ENCODE peak calls at places on chromosomes 2 and 18, in seven cellular contexts. One of them, this sample, is unnamed.

GRCh38 chr2:96811916-96812315 is 4.2 kb upstream of the CNNM3 start:
- DNase-seq in fibroblast of lung: peak; percentile 67
- DNase-seq in CD8-positive, alpha-beta memory T cell: no peak
- DNase-seq in HCT116: no peak
- DNase-seq in substantia nigra: no peak
- DNase-seq in IMR-90: peak; percentile 77
- DNase-seq in lower lobe of right lung: no peak
- DNase-seq in this sample: no peak

GRCh38 chr2:230130668-230131364 is 62.1 kb upstream of the SLC16A14 start:
- DNase-seq in lower lobe of right lung: no peak
- DNase-seq in substantia nigra: no peak
- DNase-seq in CD8-positive, alpha-beta memory T cell: no peak
- DNase-seq in fibroblast of lung: peak; percentile 95
- DNase-seq in IMR-90: peak; percentile 64
- DNase-seq in HCT116: peak; percentile 42
- DNase-seq in this sample: no peak

GRCh38 chr2:102022884-102023539 is 31.3 kb downstream of the IL1R2 start:
- DNase-seq in HCT116: no peak
- DNase-seq in CD8-positive, alpha-beta memory T cell: no peak
- DNase-seq in fibroblast of lung: no peak
- DNase-seq in substantia nigra: no peak
- DNase-seq in IMR-90: no peak
- DNase-seq in lower lobe of right lung: no peak
- DNase-seq in this sample: no peak

GRCh38 chr2:219571311-219572236 is at the start of gene OBSL1:
- DNase-seq in fibroblast of lung: peak; percentile 70
- DNase-seq in substantia nigra: peak; percentile 25
- DNase-seq in HCT116: no peak
- DNase-seq in IMR-90: peak; percentile 70
- DNase-seq in lower lobe of right lung: peak; percentile 77
- DNase-seq in CD8-positive, alpha-beta memory T cell: no peak
- DNase-seq in this sample: peak; percentile 39

GRCh38 chr18:31101148-31102019 is 837 bp downstream of the DSC2 start:
- DNase-seq in fibroblast of lung: peak; percentile 3
- DNase-seq in IMR-90: no peak
- DNase-seq in HCT116: no peak
- DNase-seq in lower lobe of right lung: peak; percentile 89
- DNase-seq in substantia nigra: peak; percentile 39
- DNase-seq in CD8-positive, alpha-beta memory T cell: no peak
- DNase-seq in this sample: peak; percentile 44

GRCh38 chr18:56988022-56988421 is 158.9 kb upstream of the BOD1L2 start:
- DNase-seq in fibroblast of lung: no peak
- DNase-seq in IMR-90: no peak
- DNase-seq in CD8-positive, alpha-beta memory T cell: no peak
- DNase-seq in HCT116: no peak
- DNase-seq in substantia nigra: no peak
- DNase-seq in lower lobe of right lung: no peak
- DNase-seq in this sample: no peak

GRCh38 chr2:233288663-233289062 is 19.0 kb upstream of the SAG start:
- DNase-seq in HCT116: no peak
- DNase-seq in IMR-90: no peak
- DNase-seq in CD8-positive, alpha-beta memory T cell: no peak
- DNase-seq in lower lobe of right lung: no peak
- DNase-seq in substantia nigra: peak; percentile 58
- DNase-seq in fibroblast of lung: no peak
- DNase-seq in this sample: no peak

GRCh38 chr2:17822452-17823117 is 6.3 kb downstream of the MSGN1 start:
- DNase-seq in fibroblast of lung: no peak
- DNase-seq in CD8-positive, alpha-beta memory T cell: no peak
- DNase-seq in lower lobe of right lung: no peak
- DNase-seq in HCT116: no peak
- DNase-seq in IMR-90: no peak
- DNase-seq in substantia nigra: no peak
- DNase-seq in this sample: no peak

GRCh38 chr2:71937401-71937800 is 210.3 kb downstream of the CYP26B1 start:
- DNase-seq in lower lobe of right lung: no peak
- DNase-seq in CD8-positive, alpha-beta memory T cell: no peak
- DNase-seq in substantia nigra: no peak
- DNase-seq in HCT116: no peak
- DNase-seq in fibroblast of lung: no peak
- DNase-seq in IMR-90: no peak
- DNase-seq in this sample: no peak

GRCh38 chr2:2234398-2234797 is 96.7 kb downstream of the MYT1L start:
- DNase-seq in IMR-90: no peak
- DNase-seq in fibroblast of lung: no peak
- DNase-seq in lower lobe of right lung: no peak
- DNase-seq in CD8-positive, alpha-beta memory T cell: no peak
- DNase-seq in substantia nigra: no peak
- DNase-seq in HCT116: no peak
- DNase-seq in this sample: no peak

GRCh38 chr2:42726680-42727079 is 37.3 kb downstream of the OXER1 start:
- DNase-seq in substantia nigra: no peak
- DNase-seq in HCT116: no peak
- DNase-seq in CD8-positive, alpha-beta memory T cell: no peak
- DNase-seq in lower lobe of right lung: no peak
- DNase-seq in fibroblast of lung: no peak
- DNase-seq in IMR-90: no peak
- DNase-seq in this sample: no peak

GRCh38 chr2:200747668-200748618 is 63.8 kb upstream of the BZW1 start:
- DNase-seq in fibroblast of lung: peak; percentile 90
- DNase-seq in HCT116: no peak
- DNase-seq in lower lobe of right lung: no peak
- DNase-seq in substantia nigra: no peak
- DNase-seq in IMR-90: peak; percentile 97
- DNase-seq in CD8-positive, alpha-beta memory T cell: no peak
- DNase-seq in this sample: no peak

GRCh38 chr2:109419960-109420370 is 193.8 kb downstream of the SEPTIN10 start:
- DNase-seq in IMR-90: peak; percentile 83
- DNase-seq in substantia nigra: no peak
- DNase-seq in fibroblast of lung: peak; percentile 54
- DNase-seq in CD8-positive, alpha-beta memory T cell: no peak
- DNase-seq in HCT116: no peak
- DNase-seq in lower lobe of right lung: peak; percentile 30
- DNase-seq in this sample: no peak

GRCh38 chr18:77168666-77169358 is 36.2 kb upstream of the MBP start:
- DNase-seq in substantia nigra: no peak
- DNase-seq in CD8-positive, alpha-beta memory T cell: no peak
- DNase-seq in HCT116: no peak
- DNase-seq in lower lobe of right lung: no peak
- DNase-seq in fibroblast of lung: no peak
- DNase-seq in IMR-90: no peak
- DNase-seq in this sample: no peak

GRCh38 chr2:129337076-129337475 is 642.4 kb upstream of the RAB6C start:
- DNase-seq in substantia nigra: no peak
- DNase-seq in HCT116: no peak
- DNase-seq in fibroblast of lung: no peak
- DNase-seq in IMR-90: no peak
- DNase-seq in lower lobe of right lung: no peak
- DNase-seq in CD8-positive, alpha-beta memory T cell: no peak
- DNase-seq in this sample: no peak

GRCh38 chr2:230067990-230068657 is 600 bp downstream of the SLC16A14 start:
- DNase-seq in substantia nigra: peak; percentile 31
- DNase-seq in fibroblast of lung: peak; percentile 28
- DNase-seq in HCT116: no peak
- DNase-seq in CD8-positive, alpha-beta memory T cell: peak; percentile 4
- DNase-seq in IMR-90: peak; percentile 13
- DNase-seq in lower lobe of right lung: peak; percentile 66
- DNase-seq in this sample: peak; percentile 56

GRCh38 chr2:74499269-74499939 is at the start of gene LBX2:
- DNase-seq in substantia nigra: no peak
- DNase-seq in lower lobe of right lung: peak; percentile 50
- DNase-seq in fibroblast of lung: no peak
- DNase-seq in HCT116: no peak
- DNase-seq in CD8-positive, alpha-beta memory T cell: no peak
- DNase-seq in IMR-90: no peak
- DNase-seq in this sample: no peak

GRCh38 chr2:39338502-39338901 is 94.7 kb upstream of the CDKL4 start:
- DNase-seq in IMR-90: no peak
- DNase-seq in fibroblast of lung: no peak
- DNase-seq in substantia nigra: no peak
- DNase-seq in lower lobe of right lung: no peak
- DNase-seq in HCT116: no peak
- DNase-seq in CD8-positive, alpha-beta memory T cell: no peak
- DNase-seq in this sample: no peak

GRCh38 chr2:230668184-230668938 is 44.3 kb upstream of the CAB39 start:
- DNase-seq in substantia nigra: no peak
- DNase-seq in CD8-positive, alpha-beta memory T cell: no peak
- DNase-seq in lower lobe of right lung: peak; percentile 55
- DNase-seq in fibroblast of lung: peak; percentile 66
- DNase-seq in IMR-90: peak; percentile 74
- DNase-seq in HCT116: no peak
- DNase-seq in this sample: no peak

GRCh38 chr2:231228974-231229373 is 30.5 kb downstream of the ARMC9 start:
- DNase-seq in substantia nigra: no peak
- DNase-seq in CD8-positive, alpha-beta memory T cell: no peak
- DNase-seq in IMR-90: no peak
- DNase-seq in lower lobe of right lung: no peak
- DNase-seq in fibroblast of lung: no peak
- DNase-seq in HCT116: no peak
- DNase-seq in this sample: no peak

GRCh38 chr2:216691210-216691741 is 4.1 kb downstream of the IGFBP5 start:
- DNase-seq in lower lobe of right lung: peak; percentile 72
- DNase-seq in CD8-positive, alpha-beta memory T cell: no peak
- DNase-seq in fibroblast of lung: peak; percentile 81
- DNase-seq in IMR-90: peak; percentile 76
- DNase-seq in HCT116: no peak
- DNase-seq in substantia nigra: no peak
- DNase-seq in this sample: peak; percentile 14

GRCh38 chr2:28378679-28379392 is 13.8 kb upstream of the FOSL2 start:
- DNase-seq in IMR-90: no peak
- DNase-seq in substantia nigra: no peak
- DNase-seq in HCT116: no peak
- DNase-seq in fibroblast of lung: no peak
- DNase-seq in CD8-positive, alpha-beta memory T cell: no peak
- DNase-seq in lower lobe of right lung: no peak
- DNase-seq in this sample: no peak

GRCh38 chr18:47284691-47285370 is 33.4 kb upstream of the SKOR2 start:
- DNase-seq in substantia nigra: no peak
- DNase-seq in fibroblast of lung: no peak
- DNase-seq in lower lobe of right lung: no peak
- DNase-seq in CD8-positive, alpha-beta memory T cell: no peak
- DNase-seq in IMR-90: no peak
- DNase-seq in HCT116: no peak
- DNase-seq in this sample: no peak

GRCh38 chr18:13313006-13313661 is 94.6 kb downstream of the LDLRAD4 start:
- DNase-seq in lower lobe of right lung: no peak
- DNase-seq in HCT116: no peak
- DNase-seq in IMR-90: no peak
- DNase-seq in fibroblast of lung: no peak
- DNase-seq in CD8-positive, alpha-beta memory T cell: no peak
- DNase-seq in substantia nigra: no peak
- DNase-seq in this sample: no peak

GRCh38 chr2:70133521-70134348 is 46.5 kb downstream of the PCBP1 start:
- DNase-seq in lower lobe of right lung: peak; percentile 9
- DNase-seq in HCT116: no peak
- DNase-seq in substantia nigra: no peak
- DNase-seq in IMR-90: no peak
- DNase-seq in CD8-positive, alpha-beta memory T cell: peak; percentile 23
- DNase-seq in fibroblast of lung: no peak
- DNase-seq in this sample: no peak

GRCh38 chr2:201913197-201913596 is 106.9 kb downstream of the CDK15 start:
- DNase-seq in IMR-90: peak; percentile 71
- DNase-seq in substantia nigra: no peak
- DNase-seq in fibroblast of lung: peak; percentile 56
- DNase-seq in lower lobe of right lung: no peak
- DNase-seq in CD8-positive, alpha-beta memory T cell: no peak
- DNase-seq in HCT116: no peak
- DNase-seq in this sample: no peak

GRCh38 chr2:224518806-224519580 is 66.2 kb downstream of the CUL3 start:
- DNase-seq in fibroblast of lung: peak; percentile 65
- DNase-seq in HCT116: no peak
- DNase-seq in substantia nigra: no peak
- DNase-seq in IMR-90: peak; percentile 84
- DNase-seq in CD8-positive, alpha-beta memory T cell: no peak
- DNase-seq in lower lobe of right lung: no peak
- DNase-seq in this sample: no peak

GRCh38 chr18:808086-808485 is 4.0 kb downstream of the YES1 start:
- DNase-seq in IMR-90: peak; percentile 64
- DNase-seq in substantia nigra: no peak
- DNase-seq in HCT116: no peak
- DNase-seq in lower lobe of right lung: no peak
- DNase-seq in CD8-positive, alpha-beta memory T cell: no peak
- DNase-seq in fibroblast of lung: peak; percentile 33
- DNase-seq in this sample: no peak
- H3K27ac ChIP-seq in IMR-90: no peak overlapping the region
- H3K27ac ChIP-seq in substantia nigra: peak overlapping the region; percentile 26
- H3K27ac ChIP-seq in HCT116: no peak overlapping the region
- H3K27ac ChIP-seq in lower lobe of right lung: no peak overlapping the region
- H3K27ac ChIP-seq in CD8-positive, alpha-beta memory T cell: peak overlapping the region; percentile 29
- H3K27ac ChIP-seq in fibroblast of lung: no peak overlapping the region
- H3K27ac ChIP-seq in this sample: no peak overlapping the region

GRCh38 chr2:236754234-236754924 is 184.8 kb downstream of the ACKR3 start:
- DNase-seq in IMR-90: no peak
- DNase-seq in fibroblast of lung: no peak
- DNase-seq in CD8-positive, alpha-beta memory T cell: no peak
- DNase-seq in HCT116: no peak
- DNase-seq in substantia nigra: no peak
- DNase-seq in lower lobe of right lung: no peak
- DNase-seq in this sample: no peak
- H3K27ac ChIP-seq in IMR-90: no peak overlapping the region
- H3K27ac ChIP-seq in fibroblast of lung: no peak overlapping the region
- H3K27ac ChIP-seq in CD8-positive, alpha-beta memory T cell: no peak overlapping the region
- H3K27ac ChIP-seq in HCT116: no peak overlapping the region
- H3K27ac ChIP-seq in substantia nigra: no peak overlapping the region
- H3K27ac ChIP-seq in lower lobe of right lung: no peak overlapping the region
- H3K27ac ChIP-seq in this sample: no peak overlapping the region

DNA sequence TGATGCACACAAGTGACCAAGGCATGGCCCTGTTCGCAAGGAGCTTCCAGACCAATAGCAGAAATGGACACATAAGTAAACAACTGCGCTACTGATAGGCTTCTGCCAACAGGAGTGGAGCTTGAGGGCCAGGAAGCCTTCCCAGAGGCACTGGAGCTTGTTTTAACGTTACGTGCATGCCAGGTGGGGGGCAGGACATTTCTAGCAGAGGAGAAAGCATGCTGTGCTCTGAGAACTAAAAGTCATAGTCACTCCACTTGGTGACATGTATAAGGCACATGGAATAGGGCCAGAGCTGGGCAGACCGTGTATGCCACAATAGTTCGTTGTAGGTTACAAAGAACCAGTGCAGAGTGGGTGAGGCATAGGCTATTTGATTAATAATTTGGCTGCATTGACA is 184.2 kb downstream of the NEDD4L start:
- DNase-seq in fibroblast of lung: no peak
- DNase-seq in lower lobe of right lung: peak; percentile 56
- DNase-seq in substantia nigra: no peak
- DNase-seq in HCT116: no peak
- DNase-seq in CD8-positive, alpha-beta memory T cell: no peak
- DNase-seq in IMR-90: no peak
- DNase-seq in this sample: no peak
- H3K27ac ChIP-seq in fibroblast of lung: no peak overlapping the region
- H3K27ac ChIP-seq in lower lobe of right lung: peak overlapping the region; percentile 28
- H3K27ac ChIP-seq in substantia nigra: no peak overlapping the region
- H3K27ac ChIP-seq in HCT116: no peak overlapping the region
- H3K27ac ChIP-seq in CD8-positive, alpha-beta memory T cell: no peak overlapping the region
- H3K27ac ChIP-seq in IMR-90: no peak overlapping the region
- H3K27ac ChIP-seq in this sample: no peak overlapping the region

GRCh38 chr2:8534729-8535397 is 147.0 kb upstream of the ID2 start:
- DNase-seq in lower lobe of right lung: peak; percentile 91
- DNase-seq in IMR-90: peak; percentile 33
- DNase-seq in CD8-positive, alpha-beta memory T cell: no peak
- DNase-seq in fibroblast of lung: peak; percentile 82
- DNase-seq in HCT116: no peak
- DNase-seq in substantia nigra: peak; percentile 62
- DNase-seq in this sample: peak; percentile 43
- H3K27ac ChIP-seq in lower lobe of right lung: peak overlapping the region; percentile 77
- H3K27ac ChIP-seq in IMR-90: no peak overlapping the region
- H3K27ac ChIP-seq in CD8-positive, alpha-beta memory T cell: no peak overlapping the region
- H3K27ac ChIP-seq in fibroblast of lung: no peak overlapping the region
- H3K27ac ChIP-seq in HCT116: no peak overlapping the region
- H3K27ac ChIP-seq in substantia nigra: no peak overlapping the region
- H3K27ac ChIP-seq in this sample: peak overlapping the region; percentile 39

GRCh38 chr18:60044290-60045006 is 144.7 kb downstream of the PMAIP1 start:
- DNase-seq in IMR-90: peak; percentile 80
- DNase-seq in fibroblast of lung: peak; percentile 43
- DNase-seq in HCT116: no peak
- DNase-seq in CD8-positive, alpha-beta memory T cell: no peak
- DNase-seq in lower lobe of right lung: no peak
- DNase-seq in substantia nigra: no peak
- DNase-seq in this sample: no peak
- H3K27ac ChIP-seq in IMR-90: peak overlapping the region; percentile 7
- H3K27ac ChIP-seq in fibroblast of lung: no peak overlapping the region
- H3K27ac ChIP-seq in HCT116: no peak overlapping the region
- H3K27ac ChIP-seq in CD8-positive, alpha-beta memory T cell: no peak overlapping the region
- H3K27ac ChIP-seq in lower lobe of right lung: no peak overlapping the region
- H3K27ac ChIP-seq in substantia nigra: no peak overlapping the region
- H3K27ac ChIP-seq in this sample: no peak overlapping the region

This sample was measured in caudate nucleus.